ENCODE peak calls at places on chromosomes 13 and 19, in five cellular contexts. V is AG04450; B is endothelial cell; U is activated CD4-positive, CD25-positive, alpha-beta regulatory T cell treated with anti-CD3 and anti-CD28 coated beads, Interleukin-2, amount 50 U/mL, for 16 hours; T is activated T-cell treated with anti-CD3 and anti-CD28 coated beads, Interleukin-2, amount 50 U/mL, for 1 hour. E is an unnamed sample.

GRCh38 chr19:47047272-47047930 is 1.0 kb downstream of the TMEM160 start:
- DNase-seq in T (no peak), B (no peak), U (no peak), V (no peak), E (no peak)

GRCh38 chr19:6767357-6768235 is at the start of gene SH2D3A:
- DNase-seq in V (no peak), T (peak; percentile 97), U (peak; percentile 83), B (peak; percentile 60), E (no peak)

GRCh38 chr19:15028490-15028889 is 20.8 kb upstream of the CASP14 start:
- DNase-seq in T (no peak), B (no peak), U (no peak), V (no peak), E (no peak)

GRCh38 chr13:49225358-49226042 is 5.4 kb downstream of the MLNR start:
- DNase-seq in B (no peak), T (no peak), U (no peak), V (no peak), E (no peak)

GRCh38 chr13:111665691-111666095 is 345.3 kb downstream of the TEX29 start:
- DNase-seq in T (no peak), U (no peak), B (no peak), V (no peak), E (no peak)

GRCh38 chr13:99290890-99291289 is 16.3 kb downstream of the GPR183 start:
- DNase-seq in U (no peak), B (no peak), T (no peak), V (no peak), E (no peak)

GRCh38 chr13:77470986-77471385 is 64.5 kb upstream of the SCEL start:
- DNase-seq in B (no peak), U (no peak), T (no peak), V (no peak), E (no peak)

GRCh38 chr19:11140896-11141295 is 14.7 kb downstream of the SPC24 start:
- DNase-seq in V (no peak), B (no peak), T (no peak), U (no peak), E (no peak)

GRCh38 chr19:10655457-10656312 is 1.5 kb downstream of the ILF3 start:
- DNase-seq in V (no peak), T (no peak), U (no peak), B (peak; percentile 22), E (no peak)

GRCh38 chr13:94233401-94233800 is 246.1 kb downstream of the DCT start:
- DNase-seq in U (no peak), B (no peak), T (no peak), V (peak; percentile 79), E (peak; percentile 75)

GRCh38 chr13:27861165-27861564 is 58.6 kb upstream of the PDX1 start:
- DNase-seq in V (no peak), T (no peak), B (no peak), U (no peak), E (no peak)

GRCh38 chr19:29793116-29793727 is 18.6 kb upstream of the CCNE1 start:
- DNase-seq in V (no peak), T (no peak), B (no peak), U (no peak), E (no peak)

E was measured in astrocyte of the cerebellum.